ENCODE peak calls at places on chromosomes 5 and 9, in ten cellular contexts. Q, U, D, B, P, L, H, K, T and O are unnamed samples.

GRCh38 chr5:72611111-72611724 is 104.0 kb upstream of the ZNF366 start:
- DNase-seq in Q (no peak), U (peak), D (peak), B (peak), P (no peak), L (peak), H (peak), K (peak), T (peak), O (peak)

GRCh38 chr5:45686620-45687019 is 9.6 kb downstream of the HCN1 start:
- DNase-seq in Q (no peak), U (no peak), D (no peak), B (no peak), P (no peak), L (no peak), H (no peak), K (no peak), T (no peak), O (no peak)

GRCh38 chr5:23234153-23234729 is 273.2 kb upstream of the PRDM9 start:
- DNase-seq in Q (no peak), U (no peak), D (no peak), B (no peak), P (no peak), L (no peak), H (no peak), K (peak), T (no peak), O (no peak)

GRCh38 chr9:5578698-5579085 is 50.2 kb upstream of the RIC1 start:
- DNase-seq in Q (no peak), U (no peak), D (peak), B (no peak), P (no peak), L (peak), H (no peak), K (no peak), T (no peak), O (no peak)

GRCh38 chr9:111039203-111039907 is 1.1 kb upstream of the LPAR1 start:
- DNase-seq in Q (no peak), U (no peak), D (no peak), B (peak), P (no peak), L (no peak), H (no peak), K (peak), T (no peak), O (no peak)

GRCh38 chr9:18346761-18347160 is 127.2 kb upstream of the ADAMTSL1 start:
- DNase-seq in Q (no peak), U (no peak), D (no peak), B (no peak), P (no peak), L (no peak), H (no peak), K (no peak), T (no peak), O (no peak)

GRCh38 chr5:14574891-14575496 is 6.6 kb upstream of the OTULINL start:
- DNase-seq in Q (no peak), U (no peak), D (no peak), B (no peak), P (no peak), L (peak), H (no peak), K (no peak), T (no peak), O (no peak)

GRCh38 chr5:54996476-54996875 is 11.1 kb upstream of the ESM1 start:
- DNase-seq in Q (no peak), U (no peak), D (no peak), B (no peak), P (no peak), L (peak), H (no peak), K (no peak), T (no peak), O (no peak)

GRCh38 chr5:33827335-33827734 is 64.5 kb downstream of the ADAMTS12 start:
- DNase-seq in Q (no peak), U (no peak), D (no peak), B (no peak), P (no peak), L (peak), H (no peak), K (no peak), T (no peak), O (no peak)

GRCh38 chr5:78698218-78698751 is 49.7 kb upstream of the LHFPL2 start:
- DNase-seq in Q (no peak), U (no peak), D (no peak), B (no peak), P (peak), L (peak), H (no peak), K (no peak), T (no peak), O (no peak)

GRCh38 chr9:130626249-130626982 is 38.0 kb upstream of the PRDM12 start:
- DNase-seq in Q (no peak), U (peak), D (no peak), B (peak), P (no peak), L (no peak), H (peak), K (peak), T (peak), O (no peak)

GRCh38 chr5:87081511-87082372 is 185.9 kb upstream of the RASA1 start:
- DNase-seq in Q (no peak), U (no peak), D (peak), B (no peak), P (no peak), L (no peak), H (no peak), K (no peak), T (no peak), O (no peak)

GRCh38 chr9:109856785-109857184 is 76.8 kb downstream of the PALM2AKAP2 start:
- DNase-seq in Q (peak), U (no peak), D (no peak), B (no peak), P (no peak), L (peak), H (no peak), K (peak), T (peak), O (peak)

GRCh38 chr9:98236881-98237487 is 18.5 kb downstream of the TBC1D2 start:
- DNase-seq in Q (no peak), U (no peak), D (no peak), B (no peak), P (no peak), L (no peak), H (no peak), K (no peak), T (no peak), O (no peak)

GRCh38 chr5:160930361-160930760 is 78.3 kb upstream of the ATP10B start:
- DNase-seq in Q (no peak), U (no peak), D (no peak), B (no peak), P (no peak), L (no peak), H (no peak), K (peak), T (no peak), O (no peak)

GRCh38 chr9:112629890-112630485 is 87.9 kb downstream of the INIP start:
- DNase-seq in Q (no peak), U (no peak), D (peak), B (no peak), P (no peak), L (peak), H (no peak), K (peak), T (no peak), O (no peak)